ENCODE peak calls at places on chromosome X, in ten cellular contexts. One of them, this sample, is unnamed.

GRCh38 chrX:42755820-42756219 is 22.1 kb downstream of the PPP1R2C start:
- DNase-seq in brain microvascular endothelial cell: peak
- DNase-seq in tibial artery: peak
- DNase-seq in HCT116: no peak
- DNase-seq in kidney epithelial cell: peak
- DNase-seq in heart right ventricle: peak
- DNase-seq in CD8-positive, alpha-beta T cell: no peak
- DNase-seq in IMR-90: peak
- DNase-seq in kidney: peak
- DNase-seq in GM23338: no peak
- DNase-seq in this sample: peak

GRCh38 chrX:137428777-137429564 is 137.0 kb upstream of the ZIC3 start:
- DNase-seq in GM23338: peak
- DNase-seq in kidney epithelial cell: no peak
- DNase-seq in heart right ventricle: no peak
- DNase-seq in kidney: peak
- DNase-seq in CD8-positive, alpha-beta T cell: no peak
- DNase-seq in IMR-90: no peak
- DNase-seq in brain microvascular endothelial cell: no peak
- DNase-seq in HCT116: no peak
- DNase-seq in tibial artery: no peak
- DNase-seq in this sample: no peak

GRCh38 chrX:24479924-24480722 is 15.0 kb downstream of the PDK3 start:
- DNase-seq in brain microvascular endothelial cell: no peak
- DNase-seq in tibial artery: no peak
- DNase-seq in GM23338: no peak
- DNase-seq in kidney: no peak
- DNase-seq in kidney epithelial cell: no peak
- DNase-seq in HCT116: no peak
- DNase-seq in heart right ventricle: no peak
- DNase-seq in IMR-90: peak
- DNase-seq in CD8-positive, alpha-beta T cell: peak
- DNase-seq in this sample: peak

GRCh38 chrX:51802917-51803688 is 59.9 kb downstream of the GSPT2 start:
- DNase-seq in tibial artery: no peak
- DNase-seq in kidney: no peak
- DNase-seq in heart right ventricle: peak
- DNase-seq in HCT116: peak
- DNase-seq in CD8-positive, alpha-beta T cell: peak
- DNase-seq in IMR-90: peak
- DNase-seq in GM23338: peak
- DNase-seq in kidney epithelial cell: peak
- DNase-seq in brain microvascular endothelial cell: peak
- DNase-seq in this sample: peak

GRCh38 chrX:8743126-8743732 is 11.3 kb upstream of the ANOS1 start:
- DNase-seq in HCT116: no peak
- DNase-seq in kidney epithelial cell: no peak
- DNase-seq in kidney: no peak
- DNase-seq in IMR-90: peak
- DNase-seq in CD8-positive, alpha-beta T cell: peak
- DNase-seq in heart right ventricle: peak
- DNase-seq in tibial artery: no peak
- DNase-seq in brain microvascular endothelial cell: peak
- DNase-seq in GM23338: peak
- DNase-seq in this sample: no peak

GRCh38 chrX:115547448-115547847 is 13.5 kb upstream of the PLS3 start:
- DNase-seq in brain microvascular endothelial cell: no peak
- DNase-seq in tibial artery: no peak
- DNase-seq in IMR-90: no peak
- DNase-seq in CD8-positive, alpha-beta T cell: no peak
- DNase-seq in kidney epithelial cell: no peak
- DNase-seq in heart right ventricle: no peak
- DNase-seq in HCT116: no peak
- DNase-seq in GM23338: peak
- DNase-seq in kidney: no peak
- DNase-seq in this sample: no peak

GRCh38 chrX:47577424-47577823 is 4.8 kb upstream of the TIMP1 start:
- DNase-seq in CD8-positive, alpha-beta T cell: peak
- DNase-seq in HCT116: no peak
- DNase-seq in kidney: no peak
- DNase-seq in IMR-90: no peak
- DNase-seq in kidney epithelial cell: no peak
- DNase-seq in tibial artery: no peak
- DNase-seq in GM23338: no peak
- DNase-seq in brain microvascular endothelial cell: no peak
- DNase-seq in heart right ventricle: no peak
- DNase-seq in this sample: no peak

GRCh38 chrX:153926863-153927685 is 1.0 kb upstream of the ARHGAP4 start:
- DNase-seq in HCT116: no peak
- DNase-seq in heart right ventricle: peak
- DNase-seq in CD8-positive, alpha-beta T cell: peak
- DNase-seq in IMR-90: peak
- DNase-seq in kidney epithelial cell: no peak
- DNase-seq in brain microvascular endothelial cell: no peak
- DNase-seq in tibial artery: peak
- DNase-seq in kidney: peak
- DNase-seq in GM23338: no peak
- DNase-seq in this sample: no peak

GRCh38 chrX:22542641-22543040 is 269.9 kb downstream of the CBLL2 start:
- DNase-seq in tibial artery: no peak
- DNase-seq in HCT116: no peak
- DNase-seq in brain microvascular endothelial cell: no peak
- DNase-seq in kidney: no peak
- DNase-seq in IMR-90: peak
- DNase-seq in GM23338: no peak
- DNase-seq in CD8-positive, alpha-beta T cell: no peak
- DNase-seq in kidney epithelial cell: no peak
- DNase-seq in heart right ventricle: no peak
- DNase-seq in this sample: no peak

GRCh38 chrX:37746268-37746931 is 33.5 kb upstream of the CYBB start:
- DNase-seq in kidney epithelial cell: no peak
- DNase-seq in brain microvascular endothelial cell: no peak
- DNase-seq in HCT116: no peak
- DNase-seq in CD8-positive, alpha-beta T cell: no peak
- DNase-seq in GM23338: no peak
- DNase-seq in heart right ventricle: no peak
- DNase-seq in kidney: no peak
- DNase-seq in IMR-90: no peak
- DNase-seq in tibial artery: no peak
- DNase-seq in this sample: peak

GRCh38 chrX:31153475-31154047 is 81.7 kb upstream of the FTHL17 start:
- DNase-seq in heart right ventricle: no peak
- DNase-seq in tibial artery: no peak
- DNase-seq in CD8-positive, alpha-beta T cell: no peak
- DNase-seq in kidney: no peak
- DNase-seq in kidney epithelial cell: no peak
- DNase-seq in brain microvascular endothelial cell: no peak
- DNase-seq in GM23338: no peak
- DNase-seq in HCT116: no peak
- DNase-seq in IMR-90: no peak
- DNase-seq in this sample: no peak

GRCh38 chrX:11159149-11159548 is 48.0 kb downstream of the HCCS start:
- DNase-seq in HCT116: no peak
- DNase-seq in kidney epithelial cell: no peak
- DNase-seq in tibial artery: no peak
- DNase-seq in brain microvascular endothelial cell: no peak
- DNase-seq in heart right ventricle: no peak
- DNase-seq in kidney: no peak
- DNase-seq in GM23338: no peak
- DNase-seq in CD8-positive, alpha-beta T cell: no peak
- DNase-seq in IMR-90: no peak
- DNase-seq in this sample: no peak

DNA sequence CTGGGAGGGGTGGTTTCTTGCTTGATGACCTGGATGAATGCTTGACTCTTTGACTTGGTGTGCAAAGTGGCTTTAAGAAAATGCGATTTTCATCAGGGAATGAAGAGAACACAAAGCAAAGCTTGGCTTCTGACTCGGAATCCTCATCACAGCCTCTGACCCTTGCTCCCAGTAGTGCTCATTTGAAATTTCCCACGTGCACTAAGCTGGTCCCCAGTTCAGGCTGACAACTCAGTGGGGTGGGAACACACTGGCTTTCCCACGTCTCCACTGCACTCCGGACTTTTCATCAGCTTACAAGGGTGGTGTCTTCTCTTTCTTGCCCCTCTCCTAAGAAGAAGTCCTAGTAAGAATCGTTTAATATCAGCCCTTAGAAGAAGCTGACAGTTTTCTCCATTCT is 53.3 kb downstream of the HCCS start:
- DNase-seq in kidney epithelial cell: no peak
- DNase-seq in tibial artery: no peak
- DNase-seq in CD8-positive, alpha-beta T cell: no peak
- DNase-seq in kidney: no peak
- DNase-seq in IMR-90: no peak
- DNase-seq in brain microvascular endothelial cell: no peak
- DNase-seq in HCT116: no peak
- DNase-seq in heart right ventricle: no peak
- DNase-seq in GM23338: no peak
- DNase-seq in this sample: no peak
- TF ChIP-seq CTCF in kidney epithelial cell: no peak
- TF ChIP-seq CTCF in tibial artery: no peak
- TF ChIP-seq CTCF in CD8-positive, alpha-beta T cell: no peak
- TF ChIP-seq CTCF in kidney: no peak
- TF ChIP-seq CTCF in IMR-90: no peak
- TF ChIP-seq CTCF in brain microvascular endothelial cell: no peak
- TF ChIP-seq CTCF in HCT116: no peak
- TF ChIP-seq CTCF in heart right ventricle: no peak
- TF ChIP-seq CTCF in GM23338: no peak
- TF ChIP-seq CTCF in this sample: no peak

GRCh38 chrX:64976673-64977040 is 407 bp upstream of the ZC4H2 start:
- DNase-seq in IMR-90: no peak
- DNase-seq in heart right ventricle: no peak
- DNase-seq in CD8-positive, alpha-beta T cell: no peak
- DNase-seq in HCT116: no peak
- DNase-seq in brain microvascular endothelial cell: no peak
- DNase-seq in kidney: no peak
- DNase-seq in kidney epithelial cell: no peak
- DNase-seq in GM23338: peak
- DNase-seq in tibial artery: no peak
- DNase-seq in this sample: no peak
- H3K4me3 ChIP-seq in IMR-90: peak
- H3K4me3 ChIP-seq in heart right ventricle: peak
- H3K4me3 ChIP-seq in CD8-positive, alpha-beta T cell: peak
- H3K4me3 ChIP-seq in HCT116: no peak
- H3K4me3 ChIP-seq in brain microvascular endothelial cell: peak
- H3K4me3 ChIP-seq in kidney: peak
- H3K4me3 ChIP-seq in kidney epithelial cell: peak
- H3K4me3 ChIP-seq in GM23338: peak
- H3K4me3 ChIP-seq in tibial artery: peak
- H3K4me3 ChIP-seq in this sample: peak

DNA sequence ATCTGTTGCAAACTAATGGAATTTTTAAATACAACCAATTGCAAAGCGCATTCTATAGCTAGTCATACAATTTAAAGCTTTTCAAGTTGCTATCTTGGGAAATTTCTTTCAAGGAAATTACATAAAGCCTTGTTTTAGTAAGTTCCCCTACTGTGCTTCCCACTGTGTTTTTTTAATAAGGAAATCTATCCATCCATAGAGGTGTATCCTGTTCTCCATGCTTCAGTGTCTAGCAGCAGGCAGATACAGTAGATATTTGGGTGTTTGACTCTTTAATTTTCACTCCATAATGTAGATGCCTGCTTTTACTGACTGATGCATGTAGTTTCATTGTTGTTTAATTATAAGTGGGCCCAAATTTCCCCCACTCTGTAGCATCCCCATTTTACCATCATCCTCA is 171.6 kb upstream of the POU3F4 start:
- DNase-seq in HCT116: no peak
- DNase-seq in CD8-positive, alpha-beta T cell: no peak
- DNase-seq in heart right ventricle: no peak
- DNase-seq in GM23338: no peak
- DNase-seq in brain microvascular endothelial cell: no peak
- DNase-seq in IMR-90: no peak
- DNase-seq in kidney epithelial cell: no peak
- DNase-seq in tibial artery: no peak
- DNase-seq in kidney: no peak
- DNase-seq in this sample: no peak
- TF ChIP-seq CTCF in HCT116: no peak
- TF ChIP-seq CTCF in CD8-positive, alpha-beta T cell: no peak
- TF ChIP-seq CTCF in heart right ventricle: no peak
- TF ChIP-seq CTCF in GM23338: no peak
- TF ChIP-seq CTCF in brain microvascular endothelial cell: no peak
- TF ChIP-seq CTCF in IMR-90: no peak
- TF ChIP-seq CTCF in kidney epithelial cell: no peak
- TF ChIP-seq CTCF in tibial artery: no peak
- TF ChIP-seq CTCF in kidney: no peak
- TF ChIP-seq CTCF in this sample: no peak

DNA sequence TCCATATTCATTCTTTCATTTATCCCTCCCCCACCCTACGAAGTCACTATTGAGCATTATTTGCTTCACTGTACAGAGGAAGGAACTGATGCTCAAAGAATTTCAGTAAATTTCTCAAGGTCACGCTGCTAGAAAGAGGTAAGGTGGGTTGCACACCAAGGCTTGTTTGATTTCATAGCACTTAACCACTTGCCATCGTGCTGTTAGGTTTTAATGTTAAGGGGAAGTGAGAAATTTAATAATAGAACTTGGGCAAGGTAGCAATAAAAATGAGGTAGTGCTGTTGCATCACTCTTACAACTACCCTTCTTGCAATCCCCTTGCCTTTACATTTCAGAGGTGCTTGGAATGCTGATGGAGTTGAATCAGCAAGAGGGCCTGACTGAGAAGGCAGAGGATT is 343.1 kb downstream of the MID1IP1 start:
- DNase-seq in brain microvascular endothelial cell: no peak
- DNase-seq in kidney: no peak
- DNase-seq in IMR-90: no peak
- DNase-seq in HCT116: no peak
- DNase-seq in kidney epithelial cell: no peak
- DNase-seq in GM23338: no peak
- DNase-seq in tibial artery: no peak
- DNase-seq in CD8-positive, alpha-beta T cell: no peak
- DNase-seq in heart right ventricle: no peak
- DNase-seq in this sample: peak
- H3K4me3 ChIP-seq in brain microvascular endothelial cell: no peak
- H3K4me3 ChIP-seq in kidney: no peak
- H3K4me3 ChIP-seq in IMR-90: no peak
- H3K4me3 ChIP-seq in HCT116: no peak
- H3K4me3 ChIP-seq in kidney epithelial cell: no peak
- H3K4me3 ChIP-seq in GM23338: no peak
- H3K4me3 ChIP-seq in tibial artery: no peak
- H3K4me3 ChIP-seq in CD8-positive, alpha-beta T cell: no peak
- H3K4me3 ChIP-seq in heart right ventricle: no peak
- H3K4me3 ChIP-seq in this sample: no peak

This sample was measured in bronchial epithelial cell.